ENCODE peak calls at places on chromosomes 7 and 10, in seven cellular contexts. D is Calu3; L is GM13977; T is CD8-positive, alpha-beta T cell; Q is MCF 10A; J is CD4-positive, alpha-beta T cell; I is PC-9. N is an unnamed sample.
A peak's percentile ranks its signal among the peaks of the same experiment; 100 is the strongest.

GRCh38 chr7:116786791-116787443 is 75.5 kb upstream of the CAPZA2 start:
- DNase-seq in D (peak; percentile 24), L (peak; percentile 67), T (no peak), Q (peak; percentile 55), J (no peak), I (no peak), N (no peak)

GRCh38 chr7:19928247-19928646 is 154.8 kb upstream of the TMEM196 start:
- DNase-seq in D (no peak), L (peak; percentile 69), T (no peak), Q (no peak), J (no peak), I (no peak), N (no peak)

GRCh38 chr10:114623661-114624294 is 34.3 kb downstream of the ABLIM1 start:
- DNase-seq in D (peak; percentile 39), L (no peak), T (no peak), Q (peak; percentile 89), J (no peak), I (peak; percentile 52), N (peak; percentile 59)

GRCh38 chr10:86918022-86918471 is 39.4 kb downstream of the MMRN2 start:
- DNase-seq in D (no peak), L (no peak), T (no peak), Q (peak; percentile 61), J (no peak), I (no peak), N (no peak)

GRCh38 chr7:2886900-2887299 is 42.8 kb upstream of the GNA12 start:
- DNase-seq in D (peak; percentile 85), L (peak; percentile 84), T (no peak), Q (peak; percentile 76), J (peak; percentile 37), I (peak; percentile 61), N (peak; percentile 73)

GRCh38 chr10:124414077-124414476 is 4.6 kb downstream of the OAT start:
- DNase-seq in D (no peak), L (no peak), T (no peak), Q (peak; percentile 45), J (no peak), I (no peak), N (no peak)

GRCh38 chr10:88733215-88733614 is 26.6 kb upstream of the LIPN start:
- DNase-seq in D (no peak), L (peak; percentile 19), T (no peak), Q (no peak), J (no peak), I (no peak), N (no peak)

GRCh38 chr10:45652511-45652910 is 20.1 kb downstream of the ZFAND4 start:
- DNase-seq in D (no peak), L (no peak), T (no peak), Q (no peak), J (no peak), I (no peak), N (no peak)

GRCh38 chr10:77357611-77358010 is 280.0 kb downstream of the KCNMA1 start:
- DNase-seq in D (no peak), L (no peak), T (no peak), Q (peak; percentile 47), J (no peak), I (no peak), N (no peak)

GRCh38 chr7:96400001-96400400 is 78.1 kb upstream of the SLC25A13 start:
- DNase-seq in D (no peak), L (no peak), T (no peak), Q (no peak), J (no peak), I (no peak), N (no peak)

GRCh38 chr10:5679606-5680005 is 5.0 kb upstream of the TASOR2 start:
- DNase-seq in D (no peak), L (no peak), T (no peak), Q (no peak), J (no peak), I (no peak), N (no peak)

GRCh38 chr7:131111081-131111576 is 216.5 kb upstream of the MKLN1 start:
- DNase-seq in D (peak; percentile 27), L (peak; percentile 49), T (no peak), Q (peak; percentile 60), J (no peak), I (peak; percentile 29), N (no peak)

GRCh38 chr10:47449102-47449978 is 34.6 kb downstream of the ANXA8 start:
- DNase-seq in D (no peak), L (no peak), T (no peak), Q (no peak), J (no peak), I (no peak), N (no peak)

GRCh38 chr10:131115801-131116200 is 195.7 kb downstream of the TCERG1L start:
- DNase-seq in D (no peak), L (no peak), T (no peak), Q (no peak), J (no peak), I (no peak), N (no peak)

GRCh38 chr10:59240581-59241183 is 64.2 kb downstream of the PHYHIPL start:
- DNase-seq in D (peak; percentile 49), L (peak; percentile 9), T (no peak), Q (peak; percentile 56), J (no peak), I (peak; percentile 4), N (peak; percentile 27)

GRCh38 chr7:118286131-118286530 is 61.6 kb downstream of the ANKRD7 start:
- DNase-seq in D (no peak), L (no peak), T (no peak), Q (no peak), J (no peak), I (no peak), N (no peak)

GRCh38 chr7:85186083-85186520 is 754 bp downstream of the SEMA3D start:
- DNase-seq in D (peak; percentile 18), L (no peak), T (no peak), Q (no peak), J (no peak), I (peak; percentile 39), N (no peak)

GRCh38 chr10:14801693-14802092 is 27.0 kb upstream of the FAM107B start:
- DNase-seq in D (no peak), L (no peak), T (no peak), Q (no peak), J (no peak), I (no peak), N (no peak)
- TF ChIP-seq CTCF in D (no peak), L (no peak), T (no peak), Q (no peak), J (no peak), I (no peak), N (peak; percentile 21)

GRCh38 chr7:149818536-149818840 is 19.7 kb upstream of the ZNF862 start:
- DNase-seq in D (no peak), L (no peak), T (no peak), Q (no peak), J (no peak), I (no peak), N (no peak)
- TF ChIP-seq CTCF in D (no peak), L (no peak), T (no peak), Q (no peak), J (no peak), I (no peak), N (no peak)

DNA sequence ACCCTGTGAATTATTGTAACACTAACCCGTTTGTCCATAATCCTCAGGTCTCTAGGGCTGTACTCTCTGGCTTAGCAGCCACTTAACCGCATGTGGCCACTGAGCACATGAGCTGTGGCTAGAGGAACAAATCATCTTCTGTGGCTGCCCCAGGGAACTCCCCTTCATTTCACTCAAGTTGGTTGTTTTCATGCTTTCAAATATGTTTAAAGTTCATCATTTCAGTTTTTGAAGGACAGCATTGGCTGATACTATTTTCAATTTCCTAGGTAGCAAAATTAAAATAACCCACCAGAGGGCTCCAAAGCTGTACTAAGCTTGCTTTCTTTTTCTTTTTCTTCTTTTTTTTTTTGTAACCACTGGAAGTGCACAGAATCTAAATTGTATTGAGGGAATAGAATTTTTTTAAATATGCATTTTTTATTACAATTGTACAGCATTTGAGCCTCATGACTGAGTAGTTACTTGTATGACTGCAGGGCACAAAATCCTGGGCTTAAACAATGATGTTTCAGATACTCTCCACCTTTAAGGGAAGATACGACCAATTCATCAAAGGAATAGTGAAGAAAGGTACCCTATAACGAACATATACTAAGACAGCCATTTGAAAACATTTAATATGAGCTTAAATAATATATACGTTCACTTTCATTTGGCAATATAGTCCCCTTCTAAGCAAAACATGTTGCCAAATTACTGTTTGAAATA is 38.6 kb downstream of the MRC1 start:
- DNase-seq in D (no peak), L (no peak), T (no peak), Q (peak; percentile 35), J (no peak), I (no peak), N (no peak)
- TF ChIP-seq CTCF in D (peak; percentile 24), L (peak; percentile 18), T (peak; percentile 18), Q (peak; percentile 38), J (no peak), I (peak; percentile 61), N (peak; percentile 57)

GRCh38 chr7:44325811-44326241 is 432 bp upstream of the CAMK2B start:
- DNase-seq in D (no peak), L (no peak), T (no peak), Q (no peak), J (no peak), I (no peak), N (no peak)
- TF ChIP-seq CTCF in D (no peak), L (no peak), T (no peak), Q (no peak), J (no peak), I (no peak), N (no peak)